ENCODE peak calls at places on chromosomes 7 and 10, in four cellular contexts. One of them, this sample, is unnamed.

GRCh38 chr7:50454968-50455367 is 4.8 kb upstream of the FIGNL1 start:
- DNase-seq in B cell: no peak
- DNase-seq in CD4-positive, alpha-beta T cell: no peak
- DNase-seq in left ventricle myocardium inferior: no peak
- DNase-seq in this sample: no peak

GRCh38 chr7:140646931-140647647 is 6.5 kb upstream of the DENND2A start:
- DNase-seq in B cell: peak; percentile 78
- DNase-seq in CD4-positive, alpha-beta T cell: peak; percentile 28
- DNase-seq in left ventricle myocardium inferior: no peak
- DNase-seq in this sample: peak; percentile 30

GRCh38 chr10:33370434-33370930 is 36.0 kb upstream of the NRP1 start:
- DNase-seq in left ventricle myocardium inferior: no peak
- DNase-seq in CD4-positive, alpha-beta T cell: no peak
- DNase-seq in B cell: no peak
- DNase-seq in this sample: no peak

GRCh38 chr10:52488606-52489485 is 174.8 kb downstream of the DKK1 start:
- DNase-seq in CD4-positive, alpha-beta T cell: no peak
- DNase-seq in left ventricle myocardium inferior: no peak
- DNase-seq in B cell: no peak
- DNase-seq in this sample: no peak

GRCh38 chr10:127278001-127278400 is 81.6 kb upstream of the INSYN2A start:
- DNase-seq in left ventricle myocardium inferior: no peak
- DNase-seq in B cell: no peak
- DNase-seq in CD4-positive, alpha-beta T cell: no peak
- DNase-seq in this sample: no peak

GRCh38 chr10:55628260-55628701 is 732.8 kb downstream of the ZWINT start:
- DNase-seq in left ventricle myocardium inferior: no peak
- DNase-seq in CD4-positive, alpha-beta T cell: no peak
- DNase-seq in B cell: no peak
- DNase-seq in this sample: no peak

GRCh38 chr10:63137306-63137705 is 4.2 kb downstream of the NRBF2 start:
- DNase-seq in left ventricle myocardium inferior: no peak
- DNase-seq in B cell: no peak
- DNase-seq in CD4-positive, alpha-beta T cell: no peak
- DNase-seq in this sample: no peak

GRCh38 chr7:132456418-132456817 is 119.9 kb downstream of the PLXNA4 start:
- DNase-seq in CD4-positive, alpha-beta T cell: no peak
- DNase-seq in left ventricle myocardium inferior: no peak
- DNase-seq in B cell: no peak
- DNase-seq in this sample: no peak

GRCh38 chr7:112515989-112516388 is 35.2 kb downstream of the LSMEM1 start:
- DNase-seq in CD4-positive, alpha-beta T cell: no peak
- DNase-seq in left ventricle myocardium inferior: no peak
- DNase-seq in B cell: no peak
- DNase-seq in this sample: no peak

GRCh38 chr10:125011171-125011925 is 69.4 kb downstream of the ZRANB1 start:
- DNase-seq in CD4-positive, alpha-beta T cell: no peak
- DNase-seq in left ventricle myocardium inferior: peak; percentile 13
- DNase-seq in B cell: no peak
- DNase-seq in this sample: peak; percentile 53

GRCh38 chr10:71921319-71922027 is 42.7 kb upstream of the CHST3 start:
- DNase-seq in B cell: no peak
- DNase-seq in CD4-positive, alpha-beta T cell: no peak
- DNase-seq in left ventricle myocardium inferior: peak; percentile 58
- DNase-seq in this sample: no peak

GRCh38 chr7:73809454-73810090 is 21.2 kb upstream of the CLDN4 start:
- DNase-seq in B cell: no peak
- DNase-seq in left ventricle myocardium inferior: no peak
- DNase-seq in CD4-positive, alpha-beta T cell: no peak
- DNase-seq in this sample: peak; percentile 64

GRCh38 chr10:65903620-65904019 is 1022.2 kb upstream of the LRRTM3 start:
- DNase-seq in CD4-positive, alpha-beta T cell: no peak
- DNase-seq in B cell: no peak
- DNase-seq in left ventricle myocardium inferior: no peak
- DNase-seq in this sample: no peak

GRCh38 chr10:106795619-106796018 is 368.9 kb downstream of the SORCS1 start:
- DNase-seq in left ventricle myocardium inferior: peak; percentile 24
- DNase-seq in B cell: no peak
- DNase-seq in CD4-positive, alpha-beta T cell: no peak
- DNase-seq in this sample: no peak

GRCh38 chr7:113561446-113561845 is 357.4 kb downstream of the PPP1R3A start:
- DNase-seq in left ventricle myocardium inferior: no peak
- DNase-seq in CD4-positive, alpha-beta T cell: no peak
- DNase-seq in B cell: no peak
- DNase-seq in this sample: no peak

GRCh38 chr7:138167222-138167621 is 91.0 kb downstream of the AKR1D1 start:
- DNase-seq in left ventricle myocardium inferior: no peak
- DNase-seq in CD4-positive, alpha-beta T cell: no peak
- DNase-seq in B cell: no peak
- DNase-seq in this sample: no peak

GRCh38 chr7:76252020-76252419 is 50.3 kb downstream of the SRRM3 start:
- DNase-seq in left ventricle myocardium inferior: no peak
- DNase-seq in CD4-positive, alpha-beta T cell: no peak
- DNase-seq in B cell: no peak
- DNase-seq in this sample: no peak

DNA sequence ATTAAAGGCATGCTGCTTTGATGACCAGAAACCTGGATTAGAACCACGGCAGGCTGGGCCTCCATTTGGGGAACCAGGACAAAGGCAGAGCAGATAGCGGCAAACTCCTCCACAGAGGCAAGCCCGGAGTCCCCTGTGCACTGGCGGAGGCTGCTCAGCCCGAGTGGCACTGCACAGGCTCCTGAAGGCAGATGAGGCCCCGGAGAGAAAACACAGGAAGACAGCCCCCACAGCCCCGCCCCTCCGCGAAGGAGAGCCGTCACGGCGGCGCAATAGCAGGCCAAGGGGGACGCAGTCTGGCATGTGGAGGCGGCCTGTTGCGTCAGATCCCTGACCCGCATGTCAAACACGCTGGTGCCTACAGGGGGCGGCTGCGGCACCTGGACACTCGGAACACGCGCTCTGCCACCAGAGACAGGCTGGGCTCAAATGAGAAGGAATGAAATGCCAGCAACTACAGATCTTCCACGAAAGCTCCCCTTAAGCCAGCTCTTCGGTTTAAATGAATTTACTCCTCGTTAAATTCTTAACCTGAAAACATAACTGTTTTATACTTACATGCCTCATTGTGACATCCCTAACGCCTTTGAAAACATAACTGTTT is 128.5 kb downstream of the MAD1L1 start:
- DNase-seq in left ventricle myocardium inferior: peak; percentile 87
- DNase-seq in B cell: peak; percentile 91
- DNase-seq in CD4-positive, alpha-beta T cell: peak; percentile 61
- DNase-seq in this sample: no peak
- TF ChIP-seq CTCF in left ventricle myocardium inferior: peak; percentile 82
- TF ChIP-seq CTCF in B cell: peak; percentile 66
- TF ChIP-seq CTCF in CD4-positive, alpha-beta T cell: peak; percentile 44
- TF ChIP-seq CTCF in this sample: peak; percentile 77

DNA sequence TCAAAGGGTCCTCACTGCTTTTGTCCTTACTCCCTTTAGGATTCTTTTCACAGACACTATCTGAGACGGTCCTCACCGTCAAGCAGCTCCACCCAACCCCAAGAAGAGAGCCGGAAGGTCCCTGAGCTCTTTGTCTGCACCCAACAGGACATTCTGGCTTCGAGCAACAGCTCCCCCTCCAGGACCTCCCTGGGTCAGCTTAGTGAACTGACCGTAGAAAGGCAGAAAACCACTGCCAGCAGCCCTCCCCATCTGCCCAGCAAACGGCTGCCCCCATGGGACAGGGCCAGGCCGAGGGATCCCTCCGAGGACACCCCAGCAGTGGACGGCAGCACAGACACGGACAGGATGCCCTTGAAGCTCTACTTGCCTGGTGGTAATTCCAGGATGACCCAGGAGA is 19.9 kb downstream of the MINDY4 start:
- DNase-seq in B cell: no peak
- DNase-seq in CD4-positive, alpha-beta T cell: no peak
- DNase-seq in left ventricle myocardium inferior: no peak
- DNase-seq in this sample: no peak
- TF ChIP-seq CTCF in B cell: no peak
- TF ChIP-seq CTCF in CD4-positive, alpha-beta T cell: no peak
- TF ChIP-seq CTCF in left ventricle myocardium inferior: peak; percentile 53
- TF ChIP-seq CTCF in this sample: peak; percentile 19

GRCh38 chr10:132427939-132428367 is 31.0 kb downstream of the PWWP2B start:
- DNase-seq in CD4-positive, alpha-beta T cell: no peak
- DNase-seq in left ventricle myocardium inferior: no peak
- DNase-seq in B cell: no peak
- DNase-seq in this sample: no peak

GRCh38 chr10:132430231-132430743 is 33.3 kb downstream of the PWWP2B start:
- DNase-seq in CD4-positive, alpha-beta T cell: no peak
- DNase-seq in B cell: no peak
- DNase-seq in left ventricle myocardium inferior: no peak
- DNase-seq in this sample: no peak

GRCh38 chr10:132430861-132431271 is 33.9 kb downstream of the PWWP2B start:
- DNase-seq in B cell: no peak
- DNase-seq in CD4-positive, alpha-beta T cell: no peak
- DNase-seq in left ventricle myocardium inferior: no peak
- DNase-seq in this sample: no peak

GRCh38 chr10:132428486-132428885 is 31.5 kb downstream of the PWWP2B start:
- DNase-seq in B cell: no peak
- DNase-seq in CD4-positive, alpha-beta T cell: no peak
- DNase-seq in left ventricle myocardium inferior: no peak
- DNase-seq in this sample: no peak

DNA sequence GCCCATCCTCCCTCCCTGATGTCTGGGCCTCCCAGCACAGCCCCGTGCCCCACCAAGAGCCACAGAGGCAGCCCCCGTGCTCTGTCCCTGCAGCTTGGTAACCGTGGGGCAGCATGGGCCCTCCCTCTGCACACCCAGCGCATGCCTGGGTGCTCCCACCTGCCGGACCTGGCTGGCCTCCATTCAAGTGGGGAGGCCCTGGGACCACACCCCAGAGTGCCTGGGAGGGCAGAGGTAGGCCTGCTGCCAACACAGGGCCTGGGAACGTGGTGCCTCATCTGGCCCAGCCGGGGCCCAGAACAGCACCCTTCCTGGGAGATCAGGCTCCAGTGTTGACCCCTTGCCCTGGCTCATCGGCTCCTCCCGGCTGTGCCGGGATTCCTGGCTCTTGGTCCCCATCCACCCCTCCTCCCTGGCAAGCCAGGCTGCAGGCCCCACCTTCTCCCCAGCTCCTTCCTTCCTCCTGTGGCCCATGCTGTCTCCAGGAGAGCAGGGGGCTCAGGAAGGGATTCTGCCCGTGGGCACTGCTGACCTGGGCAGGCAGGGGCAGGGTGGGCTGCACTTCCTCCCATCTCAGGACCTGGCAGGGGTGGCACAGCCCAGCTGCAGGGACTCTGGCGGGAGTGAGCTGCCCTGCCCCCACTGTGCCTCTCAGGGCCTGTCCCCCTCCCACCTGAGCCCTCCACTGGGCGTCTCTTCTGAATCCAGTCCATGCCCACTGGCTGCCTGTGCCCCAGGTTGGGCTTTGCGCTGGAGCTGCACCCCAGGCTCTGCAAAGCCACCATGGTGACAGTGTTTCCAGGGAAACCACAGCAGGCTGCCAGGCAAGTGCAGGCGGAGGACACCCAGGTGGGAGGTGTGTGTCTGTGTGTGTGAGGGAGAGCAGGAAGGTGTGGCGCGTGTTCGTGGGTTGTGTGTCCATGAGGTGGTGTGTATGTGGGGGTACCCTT is 32.6 kb downstream of the PWWP2B start:
- DNase-seq in CD4-positive, alpha-beta T cell: no peak
- DNase-seq in left ventricle myocardium inferior: no peak
- DNase-seq in B cell: no peak
- DNase-seq in this sample: no peak
- TF ChIP-seq CTCF in CD4-positive, alpha-beta T cell: no peak
- TF ChIP-seq CTCF in left ventricle myocardium inferior: no peak
- TF ChIP-seq CTCF in B cell: no peak
- TF ChIP-seq CTCF in this sample: no peak

DNA sequence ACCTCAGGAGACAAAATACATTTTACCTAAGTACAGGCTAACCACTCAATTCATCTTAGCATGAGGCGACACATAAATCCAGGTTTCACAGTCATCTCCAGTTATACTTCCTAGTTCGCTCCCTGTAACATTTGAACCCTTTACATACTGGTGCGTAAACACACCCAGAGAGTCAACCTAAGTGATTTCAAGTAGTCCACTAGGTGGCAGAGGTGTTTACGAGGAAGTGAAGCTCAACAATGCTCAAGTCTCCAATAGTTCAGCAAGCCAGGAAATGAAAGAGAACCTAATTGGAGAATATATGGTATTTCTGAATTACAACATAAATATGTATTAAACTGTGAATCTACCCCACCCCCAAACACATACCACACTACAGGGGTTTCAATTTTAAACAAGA is 76.3 kb upstream of the ABCB5 start:
- DNase-seq in B cell: no peak
- DNase-seq in CD4-positive, alpha-beta T cell: no peak
- DNase-seq in left ventricle myocardium inferior: no peak
- DNase-seq in this sample: no peak
- TF ChIP-seq CTCF in B cell: no peak
- TF ChIP-seq CTCF in CD4-positive, alpha-beta T cell: no peak
- TF ChIP-seq CTCF in left ventricle myocardium inferior: peak; percentile 27
- TF ChIP-seq CTCF in this sample: peak; percentile 34

GRCh38 chr7:16344927-16345326 is 76.4 kb downstream of the CRPPA start:
- DNase-seq in left ventricle myocardium inferior: no peak
- DNase-seq in B cell: no peak
- DNase-seq in CD4-positive, alpha-beta T cell: no peak
- DNase-seq in this sample: no peak
- TF ChIP-seq CTCF in left ventricle myocardium inferior: no peak
- TF ChIP-seq CTCF in B cell: no peak
- TF ChIP-seq CTCF in CD4-positive, alpha-beta T cell: no peak
- TF ChIP-seq CTCF in this sample: no peak

GRCh38 chr10:54402576-54402975 is 398.5 kb downstream of the PCDH15 start:
- DNase-seq in left ventricle myocardium inferior: no peak
- DNase-seq in CD4-positive, alpha-beta T cell: no peak
- DNase-seq in B cell: no peak
- DNase-seq in this sample: no peak
- TF ChIP-seq CTCF in left ventricle myocardium inferior: peak; percentile 43
- TF ChIP-seq CTCF in CD4-positive, alpha-beta T cell: no peak
- TF ChIP-seq CTCF in B cell: no peak
- TF ChIP-seq CTCF in this sample: peak; percentile 87

GRCh38 chr7:72063325-72063724 is 348.8 kb downstream of the CALN1 start:
- DNase-seq in left ventricle myocardium inferior: no peak
- DNase-seq in B cell: no peak
- DNase-seq in CD4-positive, alpha-beta T cell: no peak
- DNase-seq in this sample: no peak

GRCh38 chr7:72064916-72065315 is 347.2 kb downstream of the CALN1 start:
- DNase-seq in CD4-positive, alpha-beta T cell: no peak
- DNase-seq in B cell: no peak
- DNase-seq in left ventricle myocardium inferior: no peak
- DNase-seq in this sample: no peak

GRCh38 chr7:72072901-72073300 is 339.2 kb downstream of the CALN1 start:
- DNase-seq in CD4-positive, alpha-beta T cell: no peak
- DNase-seq in left ventricle myocardium inferior: no peak
- DNase-seq in B cell: no peak
- DNase-seq in this sample: no peak

GRCh38 chr7:72069263-72069662 is 342.9 kb downstream of the CALN1 start:
- DNase-seq in left ventricle myocardium inferior: no peak
- DNase-seq in B cell: no peak
- DNase-seq in CD4-positive, alpha-beta T cell: no peak
- DNase-seq in this sample: no peak
- TF ChIP-seq CTCF in left ventricle myocardium inferior: peak; percentile 17
- TF ChIP-seq CTCF in B cell: no peak
- TF ChIP-seq CTCF in CD4-positive, alpha-beta T cell: no peak
- TF ChIP-seq CTCF in this sample: no peak

This sample was measured in chondrocyte.